ENCODE peak calls at places on chromosome 3, in ten cellular contexts. U, I, P, D, A, C, H, R, Q and J are unnamed samples.

GRCh38 chr3:188553569-188553968 is 399.6 kb downstream of the LPP start:
- DNase-seq in R (peak; percentile 2), C (no peak), A (no peak), U (no peak), I (no peak), P (peak; percentile 38), D (peak; percentile 19), H (no peak), Q (no peak), J (no peak)

GRCh38 chr3:195063596-195064193 is 207.3 kb downstream of the XXYLT1 start:
- DNase-seq in R (no peak), H (no peak), P (no peak), U (no peak), C (no peak), Q (no peak), A (no peak), D (no peak), I (no peak), J (peak; percentile 11)

GRCh38 chr3:97981886-97982285 is 9.7 kb upstream of the RIOX2 start:
- DNase-seq in D (no peak), I (no peak), Q (no peak), P (no peak), C (no peak), R (no peak), A (no peak), H (no peak), U (no peak), J (no peak)

GRCh38 chr3:182115328-182116045 is 403.8 kb downstream of the SOX2 start:
- DNase-seq in A (no peak), Q (no peak), C (no peak), R (no peak), D (no peak), I (no peak), P (no peak), U (no peak), H (no peak), J (no peak)

GRCh38 chr3:107594870-107595269 is 72.1 kb downstream of the BBX start:
- DNase-seq in I (no peak), A (no peak), P (no peak), H (no peak), D (no peak), R (no peak), Q (no peak), C (no peak), U (no peak), J (no peak)

GRCh38 chr3:150020527-150020926 is 49.8 kb upstream of the PFN2 start:
- DNase-seq in A (no peak), P (no peak), Q (peak; percentile 41), H (no peak), C (peak; percentile 55), U (no peak), I (no peak), D (no peak), R (no peak), J (no peak)

GRCh38 chr3:197518794-197519451 is 36.8 kb downstream of the BDH1 start:
- DNase-seq in H (no peak), D (peak; percentile 22), A (no peak), P (peak; percentile 22), I (no peak), U (no peak), R (no peak), Q (no peak), C (no peak), J (no peak)

GRCh38 chr3:12476238-12476897 is 7.9 kb upstream of the TSEN2 start:
- DNase-seq in P (no peak), U (no peak), Q (peak; percentile 62), I (no peak), D (no peak), R (no peak), A (no peak), C (no peak), H (no peak), J (no peak)

GRCh38 chr3:49872801-49873281 is 3.1 kb upstream of the CAMKV start:
- DNase-seq in P (peak; percentile 20), U (no peak), D (no peak), A (no peak), R (no peak), I (no peak), C (no peak), H (no peak), Q (no peak), J (no peak)

GRCh38 chr3:71585891-71586809 is 2.6 kb upstream of the FOXP1 start:
- DNase-seq in H (peak; percentile 12), R (peak; percentile 18), C (no peak), A (no peak), P (peak; percentile 44), U (peak; percentile 42), D (peak; percentile 64), Q (peak; percentile 31), I (no peak), J (no peak)

GRCh38 chr3:9770276-9770812 is 597 bp upstream of the CAMK1 start:
- DNase-seq in R (no peak), C (no peak), I (no peak), H (no peak), D (no peak), U (no peak), P (no peak), A (no peak), Q (no peak), J (no peak)

GRCh38 chr3:149894211-149894610 is 76.5 kb downstream of the PFN2 start:
- DNase-seq in A (no peak), I (no peak), Q (peak; percentile 10), D (no peak), U (no peak), P (no peak), H (no peak), C (no peak), R (no peak), J (no peak)

GRCh38 chr3:172038823-172039222 is 555 bp upstream of the FNDC3B start:
- DNase-seq in C (no peak), U (no peak), H (no peak), I (no peak), D (no peak), P (no peak), A (no peak), Q (peak; percentile 49), R (no peak), J (no peak)

GRCh38 chr3:189685854-189686253 is 54.7 kb downstream of the TP63 start:
- DNase-seq in C (peak; percentile 9), H (no peak), P (no peak), R (no peak), Q (peak; percentile 66), U (peak; percentile 16), D (no peak), A (no peak), I (no peak), J (no peak)

GRCh38 chr3:109382573-109382972 is 45.2 kb upstream of the DPPA4 start:
- DNase-seq in P (no peak), D (no peak), A (no peak), H (no peak), C (no peak), Q (no peak), R (no peak), I (no peak), U (no peak), J (no peak)

GRCh38 chr3:35707904-35708303 is 68.6 kb downstream of the ARPP21 start:
- DNase-seq in D (no peak), H (no peak), U (no peak), P (no peak), I (no peak), C (no peak), Q (no peak), R (no peak), A (no peak), J (no peak)

GRCh38 chr3:25455316-25456232 is 27.5 kb downstream of the RARB start:
- DNase-seq in P (no peak), Q (peak; percentile 78), D (no peak), A (no peak), C (peak; percentile 15), R (no peak), I (no peak), H (no peak), U (no peak), J (no peak)

GRCh38 chr3:135531996-135532395 is 433.5 kb upstream of the PPP2R3A start:
- DNase-seq in D (no peak), Q (no peak), U (no peak), R (no peak), I (no peak), A (no peak), C (no peak), P (no peak), H (no peak), J (peak; percentile 87)

GRCh38 chr3:24741506-24741905 is 246.9 kb upstream of the THRB start:
- DNase-seq in R (no peak), P (no peak), Q (no peak), H (no peak), U (no peak), D (no peak), A (no peak), I (no peak), C (no peak), J (no peak)

GRCh38 chr3:86738684-86739083 is 252.3 kb downstream of the VGLL3 start:
- DNase-seq in I (no peak), Q (no peak), H (no peak), D (no peak), R (no peak), P (no peak), U (no peak), C (no peak), A (no peak), J (no peak)

GRCh38 chr3:186526256-186526606 is 17.9 kb downstream of the CRYGS start:
- DNase-seq in H (no peak), U (no peak), A (no peak), R (no peak), D (no peak), P (peak; percentile 6), Q (no peak), C (no peak), I (no peak), J (no peak)

GRCh38 chr3:64491843-64492242 is 196.0 kb downstream of the ADAMTS9 start:
- DNase-seq in A (no peak), D (no peak), R (no peak), I (no peak), H (no peak), Q (no peak), P (no peak), C (no peak), U (no peak), J (no peak)

GRCh38 chr3:133410191-133410892 is 10.5 kb downstream of the BFSP2 start:
- DNase-seq in U (no peak), H (no peak), A (no peak), Q (no peak), D (no peak), P (no peak), R (no peak), C (no peak), I (no peak), J (no peak)